ENCODE peak calls at places on chromosomes 12 and 14, in six cellular contexts. One of them, this sample, is unnamed.

GRCh38 chr14:94322648-94323570 is at the start of gene SERPINA6:
- DNase-seq in BJ: no peak
- DNase-seq in fibroblast of the aortic adventitia: peak; percentile 77
- DNase-seq in body of pancreas: peak; percentile 33
- DNase-seq in foreskin fibroblast: peak; percentile 59
- DNase-seq in esophagus squamous epithelium: no peak
- DNase-seq in this sample: peak; percentile 46

GRCh38 chr14:103132381-103133212 is 9.3 kb downstream of the TNFAIP2 start:
- DNase-seq in foreskin fibroblast: no peak
- DNase-seq in fibroblast of the aortic adventitia: no peak
- DNase-seq in body of pancreas: peak; percentile 59
- DNase-seq in BJ: no peak
- DNase-seq in esophagus squamous epithelium: no peak
- DNase-seq in this sample: no peak

GRCh38 chr12:68771223-68771925 is 25.4 kb downstream of the SLC35E3 start:
- DNase-seq in esophagus squamous epithelium: no peak
- DNase-seq in BJ: no peak
- DNase-seq in fibroblast of the aortic adventitia: no peak
- DNase-seq in body of pancreas: no peak
- DNase-seq in foreskin fibroblast: no peak
- DNase-seq in this sample: no peak

GRCh38 chr12:53955776-53956250 is 1.1 kb downstream of the HOXC12 start:
- DNase-seq in fibroblast of the aortic adventitia: no peak
- DNase-seq in esophagus squamous epithelium: no peak
- DNase-seq in foreskin fibroblast: no peak
- DNase-seq in body of pancreas: no peak
- DNase-seq in BJ: no peak
- DNase-seq in this sample: no peak

GRCh38 chr14:75046899-75047298 is 4.4 kb downstream of the MLH3 start:
- DNase-seq in fibroblast of the aortic adventitia: peak; percentile 44
- DNase-seq in body of pancreas: no peak
- DNase-seq in esophagus squamous epithelium: no peak
- DNase-seq in BJ: no peak
- DNase-seq in foreskin fibroblast: peak; percentile 43
- DNase-seq in this sample: peak; percentile 18

GRCh38 chr12:51087818-51088217 is 4.4 kb upstream of the CSRNP2 start:
- DNase-seq in foreskin fibroblast: no peak
- DNase-seq in fibroblast of the aortic adventitia: no peak
- DNase-seq in BJ: no peak
- DNase-seq in esophagus squamous epithelium: no peak
- DNase-seq in body of pancreas: no peak
- DNase-seq in this sample: no peak

GRCh38 chr12:26648999-26649398 is 184.0 kb downstream of the ITPR2 start:
- DNase-seq in fibroblast of the aortic adventitia: no peak
- DNase-seq in foreskin fibroblast: no peak
- DNase-seq in esophagus squamous epithelium: no peak
- DNase-seq in BJ: no peak
- DNase-seq in body of pancreas: no peak
- DNase-seq in this sample: peak; percentile 33

GRCh38 chr12:22307811-22308210 is 26.7 kb downstream of the ST8SIA1 start:
- DNase-seq in body of pancreas: no peak
- DNase-seq in foreskin fibroblast: no peak
- DNase-seq in fibroblast of the aortic adventitia: no peak
- DNase-seq in esophagus squamous epithelium: no peak
- DNase-seq in BJ: no peak
- DNase-seq in this sample: no peak

GRCh38 chr12:46677749-46678148 is 148.0 kb downstream of the SLC38A4 start:
- DNase-seq in foreskin fibroblast: no peak
- DNase-seq in esophagus squamous epithelium: no peak
- DNase-seq in body of pancreas: no peak
- DNase-seq in BJ: no peak
- DNase-seq in fibroblast of the aortic adventitia: peak; percentile 70
- DNase-seq in this sample: peak; percentile 73

GRCh38 chr12:57473392-57473791 is 6.3 kb downstream of the ARHGAP9 start:
- DNase-seq in BJ: no peak
- DNase-seq in foreskin fibroblast: no peak
- DNase-seq in esophagus squamous epithelium: no peak
- DNase-seq in body of pancreas: no peak
- DNase-seq in fibroblast of the aortic adventitia: no peak
- DNase-seq in this sample: no peak

GRCh38 chr14:52853522-52853854 is 62.1 kb upstream of the GNPNAT1 start:
- DNase-seq in fibroblast of the aortic adventitia: no peak
- DNase-seq in foreskin fibroblast: no peak
- DNase-seq in BJ: no peak
- DNase-seq in esophagus squamous epithelium: no peak
- DNase-seq in body of pancreas: no peak
- DNase-seq in this sample: no peak

GRCh38 chr12:70543444-70543843 is 93.8 kb downstream of the PTPRB start:
- DNase-seq in body of pancreas: no peak
- DNase-seq in BJ: peak; percentile 76
- DNase-seq in esophagus squamous epithelium: no peak
- DNase-seq in foreskin fibroblast: peak; percentile 95
- DNase-seq in fibroblast of the aortic adventitia: peak; percentile 97
- DNase-seq in this sample: peak; percentile 100

GRCh38 chr12:79409562-79409961 is 281.2 kb downstream of the PAWR start:
- DNase-seq in fibroblast of the aortic adventitia: peak; percentile 90
- DNase-seq in BJ: no peak
- DNase-seq in foreskin fibroblast: peak; percentile 61
- DNase-seq in esophagus squamous epithelium: no peak
- DNase-seq in body of pancreas: no peak
- DNase-seq in this sample: peak; percentile 91

GRCh38 chr12:64673490-64674169 is 63.3 kb downstream of the RASSF3 start:
- DNase-seq in esophagus squamous epithelium: no peak
- DNase-seq in foreskin fibroblast: no peak
- DNase-seq in BJ: no peak
- DNase-seq in body of pancreas: no peak
- DNase-seq in fibroblast of the aortic adventitia: no peak
- DNase-seq in this sample: peak; percentile 45

GRCh38 chr12:64627781-64628180 is 17.5 kb downstream of the RASSF3 start:
- DNase-seq in body of pancreas: no peak
- DNase-seq in esophagus squamous epithelium: no peak
- DNase-seq in fibroblast of the aortic adventitia: peak; percentile 95
- DNase-seq in foreskin fibroblast: peak; percentile 62
- DNase-seq in BJ: no peak
- DNase-seq in this sample: peak; percentile 85

GRCh38 chr14:21711360-21711961 is 37.8 kb upstream of the OR4E1 start:
- DNase-seq in body of pancreas: peak; percentile 20
- DNase-seq in esophagus squamous epithelium: no peak
- DNase-seq in BJ: no peak
- DNase-seq in foreskin fibroblast: peak; percentile 3
- DNase-seq in fibroblast of the aortic adventitia: peak; percentile 48
- DNase-seq in this sample: peak; percentile 71

GRCh38 chr12:123105427-123105826 is 45.5 kb downstream of the PITPNM2 start:
- DNase-seq in esophagus squamous epithelium: no peak
- DNase-seq in body of pancreas: no peak
- DNase-seq in BJ: no peak
- DNase-seq in foreskin fibroblast: no peak
- DNase-seq in fibroblast of the aortic adventitia: no peak
- DNase-seq in this sample: peak; percentile 24

GRCh38 chr12:63865448-63865847 is 20.9 kb downstream of the SRGAP1 start:
- DNase-seq in fibroblast of the aortic adventitia: no peak
- DNase-seq in foreskin fibroblast: no peak
- DNase-seq in BJ: no peak
- DNase-seq in body of pancreas: no peak
- DNase-seq in esophagus squamous epithelium: no peak
- DNase-seq in this sample: no peak

GRCh38 chr14:73740921-73741326 is 26.7 kb upstream of the PNMA1 start:
- DNase-seq in BJ: no peak
- DNase-seq in fibroblast of the aortic adventitia: peak; percentile 69
- DNase-seq in foreskin fibroblast: peak; percentile 63
- DNase-seq in body of pancreas: peak; percentile 81
- DNase-seq in esophagus squamous epithelium: no peak
- DNase-seq in this sample: peak; percentile 60

GRCh38 chr14:31787377-31787776 is 226.2 kb downstream of the NUBPL start:
- DNase-seq in fibroblast of the aortic adventitia: no peak
- DNase-seq in esophagus squamous epithelium: no peak
- DNase-seq in body of pancreas: no peak
- DNase-seq in foreskin fibroblast: no peak
- DNase-seq in BJ: no peak
- DNase-seq in this sample: peak; percentile 13

GRCh38 chr14:50944647-50945413 is 547 bp upstream of the PYGL start:
- DNase-seq in fibroblast of the aortic adventitia: peak; percentile 51
- DNase-seq in esophagus squamous epithelium: no peak
- DNase-seq in body of pancreas: peak; percentile 42
- DNase-seq in foreskin fibroblast: no peak
- DNase-seq in BJ: no peak
- DNase-seq in this sample: peak; percentile 55

GRCh38 chr12:53785161-53785560 is 33.4 kb upstream of the CISTR start:
- DNase-seq in esophagus squamous epithelium: no peak
- DNase-seq in body of pancreas: no peak
- DNase-seq in fibroblast of the aortic adventitia: no peak
- DNase-seq in foreskin fibroblast: no peak
- DNase-seq in BJ: no peak
- DNase-seq in this sample: no peak

GRCh38 chr14:50039734-50040400 is 76.5 kb downstream of the VCPKMT start:
- DNase-seq in esophagus squamous epithelium: no peak
- DNase-seq in foreskin fibroblast: no peak
- DNase-seq in body of pancreas: no peak
- DNase-seq in fibroblast of the aortic adventitia: no peak
- DNase-seq in BJ: no peak
- DNase-seq in this sample: peak; percentile 63

GRCh38 chr12:104588048-104588942 is 131.5 kb downstream of the CHST11 start:
- DNase-seq in foreskin fibroblast: peak; percentile 80
- DNase-seq in body of pancreas: no peak
- DNase-seq in BJ: peak; percentile 55
- DNase-seq in esophagus squamous epithelium: no peak
- DNase-seq in fibroblast of the aortic adventitia: peak; percentile 63
- DNase-seq in this sample: peak; percentile 43

GRCh38 chr14:20604291-20604690 is 13.1 kb upstream of the RNASE12 start:
- DNase-seq in fibroblast of the aortic adventitia: no peak
- DNase-seq in BJ: no peak
- DNase-seq in esophagus squamous epithelium: no peak
- DNase-seq in foreskin fibroblast: no peak
- DNase-seq in body of pancreas: no peak
- DNase-seq in this sample: no peak

GRCh38 chr12:94710933-94711332 is 60.6 kb upstream of the TMCC3 start:
- DNase-seq in BJ: no peak
- DNase-seq in body of pancreas: no peak
- DNase-seq in esophagus squamous epithelium: no peak
- DNase-seq in foreskin fibroblast: no peak
- DNase-seq in fibroblast of the aortic adventitia: no peak
- DNase-seq in this sample: peak; percentile 28
- TF ChIP-seq CTCF in BJ: peak; percentile 43
- TF ChIP-seq CTCF in body of pancreas: no peak
- TF ChIP-seq CTCF in esophagus squamous epithelium: peak; percentile 36
- TF ChIP-seq CTCF in foreskin fibroblast: peak; percentile 21
- TF ChIP-seq CTCF in fibroblast of the aortic adventitia: peak; percentile 19
- TF ChIP-seq CTCF in this sample: peak; percentile 38

GRCh38 chr12:48818831-48819590 is 715 bp downstream of the CACNB3 start:
- DNase-seq in esophagus squamous epithelium: no peak
- DNase-seq in body of pancreas: no peak
- DNase-seq in foreskin fibroblast: no peak
- DNase-seq in BJ: no peak
- DNase-seq in fibroblast of the aortic adventitia: no peak
- DNase-seq in this sample: no peak
- TF ChIP-seq CTCF in esophagus squamous epithelium: no peak
- TF ChIP-seq CTCF in body of pancreas: no peak
- TF ChIP-seq CTCF in foreskin fibroblast: no peak
- TF ChIP-seq CTCF in BJ: peak; percentile 37
- TF ChIP-seq CTCF in fibroblast of the aortic adventitia: peak; percentile 5
- TF ChIP-seq CTCF in this sample: no peak

GRCh38 chr12:76032043-76032981 is 736 bp upstream of the PHLDA1 start:
- DNase-seq in BJ: no peak
- DNase-seq in fibroblast of the aortic adventitia: peak; percentile 71
- DNase-seq in foreskin fibroblast: no peak
- DNase-seq in esophagus squamous epithelium: no peak
- DNase-seq in body of pancreas: peak; percentile 69
- DNase-seq in this sample: peak; percentile 75

GRCh38 chr12:76037130-76038105 is 5.8 kb upstream of the PHLDA1 start:
- DNase-seq in body of pancreas: no peak
- DNase-seq in fibroblast of the aortic adventitia: peak; percentile 93
- DNase-seq in BJ: no peak
- DNase-seq in esophagus squamous epithelium: no peak
- DNase-seq in foreskin fibroblast: peak; percentile 68
- DNase-seq in this sample: peak; percentile 93

GRCh38 chr12:76033116-76034001 is 1.8 kb upstream of the PHLDA1 start:
- DNase-seq in fibroblast of the aortic adventitia: peak; percentile 59
- DNase-seq in foreskin fibroblast: no peak
- DNase-seq in body of pancreas: no peak
- DNase-seq in BJ: no peak
- DNase-seq in esophagus squamous epithelium: no peak
- DNase-seq in this sample: peak; percentile 64

GRCh38 chr12:76038176-76038575 is 6.6 kb upstream of the PHLDA1 start:
- DNase-seq in esophagus squamous epithelium: no peak
- DNase-seq in body of pancreas: no peak
- DNase-seq in foreskin fibroblast: no peak
- DNase-seq in fibroblast of the aortic adventitia: no peak
- DNase-seq in BJ: no peak
- DNase-seq in this sample: no peak

GRCh38 chr12:76035045-76035444 is 3.5 kb upstream of the PHLDA1 start:
- DNase-seq in foreskin fibroblast: no peak
- DNase-seq in BJ: no peak
- DNase-seq in body of pancreas: no peak
- DNase-seq in esophagus squamous epithelium: no peak
- DNase-seq in fibroblast of the aortic adventitia: no peak
- DNase-seq in this sample: no peak
- TF ChIP-seq CTCF in foreskin fibroblast: no peak
- TF ChIP-seq CTCF in BJ: no peak
- TF ChIP-seq CTCF in body of pancreas: no peak
- TF ChIP-seq CTCF in esophagus squamous epithelium: no peak
- TF ChIP-seq CTCF in fibroblast of the aortic adventitia: no peak
- TF ChIP-seq CTCF in this sample: no peak

DNA sequence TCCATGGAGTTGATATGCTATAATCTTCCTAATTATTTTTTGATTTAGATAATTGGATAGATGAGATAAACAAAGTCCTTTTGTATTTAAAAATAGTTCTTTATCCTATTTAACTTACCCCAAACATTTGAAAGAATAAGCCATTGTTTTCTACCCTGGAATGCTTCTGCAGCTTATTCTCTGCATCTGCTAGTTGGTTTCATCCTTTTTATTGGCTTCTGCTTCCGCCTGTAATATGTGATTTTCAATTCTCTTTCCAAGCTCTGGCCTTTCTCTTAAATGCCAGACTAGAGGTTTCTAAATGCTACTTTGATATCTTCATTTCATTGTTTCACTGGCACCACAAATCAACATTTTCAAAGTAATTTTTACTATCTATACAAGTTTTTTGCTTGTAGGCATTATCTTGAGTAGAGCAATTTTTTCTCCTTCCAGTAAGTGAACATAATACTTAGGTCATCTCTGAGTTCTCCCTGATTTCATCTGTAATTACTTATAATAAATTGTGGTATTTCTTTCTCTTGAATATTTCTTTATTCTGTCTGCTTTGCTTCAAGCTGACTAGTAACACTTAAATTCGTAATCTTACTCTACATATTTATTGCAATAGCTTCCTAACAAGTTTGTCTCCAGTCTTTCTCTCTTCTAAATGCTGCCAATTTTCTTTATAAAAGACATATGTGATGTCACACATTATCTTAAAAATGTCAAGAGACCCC is 958.4 kb downstream of the SLC6A15 start:
- DNase-seq in esophagus squamous epithelium: no peak
- DNase-seq in BJ: no peak
- DNase-seq in fibroblast of the aortic adventitia: peak; percentile 5
- DNase-seq in body of pancreas: no peak
- DNase-seq in foreskin fibroblast: no peak
- DNase-seq in this sample: no peak
- TF ChIP-seq CTCF in esophagus squamous epithelium: no peak
- TF ChIP-seq CTCF in BJ: no peak
- TF ChIP-seq CTCF in fibroblast of the aortic adventitia: no peak
- TF ChIP-seq CTCF in body of pancreas: no peak
- TF ChIP-seq CTCF in foreskin fibroblast: no peak
- TF ChIP-seq CTCF in this sample: no peak